ENCODE peak calls at places on chromosomes 2 and 18, in six cellular contexts. P, I, C, W, K and Q are unnamed samples.

GRCh38 chr2:144379891-144380311 is 140.0 kb downstream of the ZEB2 start:
- DNase-seq in P (no peak), I (no peak), C (no peak), W (peak), K (no peak), Q (no peak)

GRCh38 chr18:44729631-44730101 is 49.0 kb downstream of the SETBP1 start:
- DNase-seq in P (peak), I (no peak), C (no peak), W (no peak), K (no peak), Q (peak)

GRCh38 chr2:24203029-24203786 is 28.4 kb downstream of the FAM228A start:
- DNase-seq in P (no peak), I (no peak), C (no peak), W (no peak), K (no peak), Q (peak)

GRCh38 chr2:112582314-112582746 is 2.1 kb upstream of the CHCHD5 start:
- DNase-seq in P (peak), I (peak), C (no peak), W (no peak), K (no peak), Q (peak)

GRCh38 chr2:196066794-196067382 is 1.7 kb downstream of the DNAH7 start:
- DNase-seq in P (peak), I (peak), C (no peak), W (no peak), K (no peak), Q (no peak)

GRCh38 chr2:224208443-224208842 is 169.4 kb upstream of the SERPINE2 start:
- DNase-seq in P (no peak), I (no peak), C (no peak), W (no peak), K (no peak), Q (no peak)

GRCh38 chr2:160096414-160096813 is 34.0 kb upstream of the PLA2R1 start:
- DNase-seq in P (no peak), I (no peak), C (no peak), W (no peak), K (no peak), Q (no peak)

GRCh38 chr2:45889053-45889452 is 237.6 kb downstream of the PRKCE start:
- DNase-seq in P (peak), I (peak), C (no peak), W (peak), K (no peak), Q (no peak)

GRCh38 chr2:218216336-218216673 is 684 bp upstream of the ARPC2 start:
- DNase-seq in P (no peak), I (no peak), C (no peak), W (no peak), K (no peak), Q (no peak)

GRCh38 chr18:45266023-45266422 is 349.3 kb upstream of the SLC14A2 start:
- DNase-seq in P (no peak), I (no peak), C (no peak), W (no peak), K (no peak), Q (no peak)

GRCh38 chr2:117537030-117537429 is 277.5 kb upstream of the DDX18 start:
- DNase-seq in P (no peak), I (no peak), C (no peak), W (no peak), K (no peak), Q (no peak)

DNA sequence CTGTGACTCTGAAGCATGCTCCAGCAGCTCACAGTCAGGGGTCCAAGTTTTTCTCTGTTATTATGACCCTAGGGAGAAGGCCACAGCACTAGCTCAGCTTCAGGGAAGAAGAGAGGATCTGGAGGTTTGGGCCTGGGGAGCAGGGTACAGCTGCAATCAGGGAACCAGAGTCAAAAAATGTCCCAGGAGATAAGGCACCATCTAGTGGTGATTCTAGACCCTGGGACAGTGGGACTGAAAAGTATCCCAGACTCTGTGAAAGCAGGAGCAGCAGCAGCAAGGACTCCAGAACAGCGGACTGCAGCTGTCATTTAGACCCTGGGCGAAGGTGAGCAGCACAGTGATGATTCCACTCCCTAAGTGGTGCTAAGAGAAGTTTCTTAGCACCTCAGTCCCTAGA is 278.4 kb upstream of the DDX18 start:
- DNase-seq in P (no peak), I (peak), C (no peak), W (no peak), K (no peak), Q (no peak)
- TF ChIP-seq CTCF in P (no peak), I (no peak), C (no peak), W (peak), K (no peak), Q (no peak)

GRCh38 chr2:124482551-124482950 is 457.5 kb downstream of the CNTNAP5 start:
- DNase-seq in P (no peak), I (no peak), C (no peak), W (no peak), K (no peak), Q (no peak)
- H3K4me3 ChIP-seq in P (no peak), I (no peak), C (no peak), W (no peak), K (no peak), Q (no peak)

DNA sequence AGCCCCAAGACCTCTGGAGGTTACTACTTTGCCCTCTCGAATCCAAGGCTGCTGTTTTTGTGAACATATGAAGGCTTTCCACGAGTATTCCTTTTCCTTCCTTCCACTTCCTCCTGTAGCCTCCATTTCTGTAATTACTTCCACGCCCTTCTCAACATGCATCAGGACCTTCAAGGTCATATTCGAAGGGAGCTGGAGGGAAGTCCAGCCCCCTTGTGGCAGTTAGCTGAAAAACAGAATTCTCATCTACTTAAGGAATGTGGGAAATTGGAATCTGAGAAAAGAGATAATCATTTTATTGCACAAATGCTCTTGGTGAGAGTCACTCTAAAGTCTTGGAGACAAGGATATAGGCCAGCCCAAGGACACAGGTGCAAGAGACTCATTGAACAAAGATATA is 1000.2 kb downstream of the TDRD15 start:
- DNase-seq in P (peak), I (no peak), C (no peak), W (no peak), K (no peak), Q (no peak)
- TF ChIP-seq CTCF in P (no peak), I (no peak), C (no peak), W (no peak), K (no peak), Q (no peak)

GRCh38 chr18:24015897-24016631 is 1.5 kb downstream of the TTC39C start:
- DNase-seq in P (no peak), I (no peak), C (no peak), W (no peak), K (no peak), Q (no peak)
- H3K4me3 ChIP-seq in P (peak), I (peak), C (peak), W (peak), K (peak), Q (peak)

GRCh38 chr2:239402666-239403065 is 1.8 kb upstream of the HDAC4 start:
- DNase-seq in P (no peak), I (no peak), C (no peak), W (no peak), K (peak), Q (no peak)

GRCh38 chr2:239400907-239401449 is at the start of gene HDAC4:
- DNase-seq in P (peak), I (peak), C (peak), W (peak), K (peak), Q (peak)

GRCh38 chr2:239400000-239400831 is 604 bp downstream of the HDAC4 start:
- DNase-seq in P (peak), I (peak), C (no peak), W (no peak), K (peak), Q (no peak)

GRCh38 chr2:239399404-239399999 is 1.3 kb downstream of the HDAC4 start:
- DNase-seq in P (peak), I (peak), C (no peak), W (no peak), K (peak), Q (no peak)

DNA sequence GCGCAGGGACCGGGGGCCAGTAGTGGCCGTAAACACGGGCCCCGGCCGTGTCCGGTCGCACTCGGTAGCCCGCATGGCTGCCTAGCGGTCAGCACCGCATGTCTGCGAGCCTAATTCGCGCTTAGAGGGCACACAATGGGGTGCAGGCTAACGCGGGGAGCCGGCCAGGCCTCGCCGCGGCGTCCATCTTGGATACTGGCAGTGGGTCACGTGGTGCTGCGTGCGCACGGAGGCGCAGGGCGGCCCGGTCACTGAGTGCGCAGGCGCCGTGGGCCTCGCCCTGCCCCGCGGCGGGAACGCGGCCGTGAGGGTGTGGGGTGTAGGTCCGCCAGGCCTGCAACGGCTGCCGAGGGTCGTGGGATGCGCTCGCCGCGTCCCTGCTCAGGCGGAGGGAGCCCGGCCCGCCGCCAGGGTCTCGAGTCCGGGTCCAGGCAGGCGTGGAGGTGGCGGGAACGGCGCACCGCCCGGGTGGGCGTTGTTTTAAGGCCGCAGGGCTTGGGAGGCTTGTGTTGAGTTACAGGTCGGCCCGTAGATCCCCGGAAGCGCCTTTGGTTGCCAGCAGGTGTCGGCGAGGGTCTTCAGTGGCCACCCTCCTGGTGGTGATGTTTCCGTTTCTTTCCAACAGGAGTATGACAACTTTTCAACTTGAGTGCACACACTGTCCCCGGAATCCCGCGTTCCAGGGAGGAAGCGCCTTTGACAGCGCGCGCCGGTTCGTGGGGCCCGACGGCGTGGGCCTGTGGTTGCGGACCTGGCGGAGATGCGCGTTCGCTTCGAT is 819 bp upstream of the HDAC4 start:
- DNase-seq in P (peak), I (peak), C (peak), W (peak), K (peak), Q (peak)
- TF ChIP-seq CTCF in P (no peak), I (no peak), C (no peak), W (no peak), K (no peak), Q (no peak)

DNA sequence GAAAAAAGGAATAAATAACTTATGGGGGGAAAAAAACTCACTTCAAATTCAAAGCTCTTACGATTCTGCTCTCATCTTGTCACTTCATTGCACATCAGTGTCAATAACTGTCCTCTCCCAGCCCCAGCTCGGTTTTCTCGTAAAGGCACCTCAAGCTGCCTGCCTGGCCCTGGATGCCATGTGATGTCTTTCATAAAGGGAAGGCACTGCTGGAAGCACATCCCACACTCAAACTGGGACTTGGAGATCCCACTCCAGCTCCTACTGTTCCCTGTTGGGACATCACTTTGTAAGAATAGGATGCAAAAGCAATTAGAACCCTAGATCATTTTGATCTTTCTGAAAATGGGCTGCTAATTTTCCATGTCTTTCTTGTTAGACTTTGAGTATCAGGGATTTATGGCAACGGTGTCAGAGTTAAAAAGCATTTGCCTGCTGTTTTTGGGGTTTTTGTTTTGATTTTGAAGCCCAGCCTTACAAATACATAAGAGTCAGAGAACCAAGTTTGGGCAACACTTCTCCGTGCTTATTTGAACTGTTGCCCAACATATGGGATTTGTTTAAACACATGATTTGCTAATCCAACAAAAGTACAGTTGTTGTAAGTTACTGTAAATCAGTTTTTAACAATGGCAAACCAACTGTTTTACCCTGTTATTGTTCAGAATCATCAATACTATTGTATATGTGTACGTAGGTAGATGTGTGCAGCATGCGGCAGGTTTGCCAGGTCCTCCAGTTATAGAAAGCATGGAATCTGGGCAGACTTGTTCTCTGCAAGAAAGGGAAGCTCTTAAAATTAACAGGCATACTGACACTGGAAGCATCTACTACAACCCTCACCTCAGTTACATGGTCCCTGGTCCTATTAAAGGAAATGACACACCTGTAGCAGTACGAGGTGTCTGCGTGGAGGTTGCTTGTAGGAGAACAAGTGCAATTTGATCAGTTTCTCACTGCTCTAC is 20.6 kb downstream of the SERTAD2 start:
- DNase-seq in P (peak), I (no peak), C (no peak), W (no peak), K (no peak), Q (no peak)
- H3K4me3 ChIP-seq in P (no peak), I (no peak), C (no peak), W (no peak), K (no peak), Q (no peak)

GRCh38 chr2:226791056-226791486 is 8.5 kb downstream of the IRS1 start:
- DNase-seq in P (peak), I (peak), C (no peak), W (peak), K (no peak), Q (no peak)

GRCh38 chr2:226790436-226790835 is 9.2 kb downstream of the IRS1 start:
- DNase-seq in P (no peak), I (no peak), C (no peak), W (no peak), K (no peak), Q (no peak)

GRCh38 chr2:226790006-226790405 is 9.6 kb downstream of the IRS1 start:
- DNase-seq in P (peak), I (no peak), C (no peak), W (no peak), K (no peak), Q (no peak)

GRCh38 chr2:226792155-226792871 is 7.3 kb downstream of the IRS1 start:
- DNase-seq in P (peak), I (no peak), C (no peak), W (no peak), K (no peak), Q (no peak)

GRCh38 chr2:226791487-226792081 is 8.0 kb downstream of the IRS1 start:
- DNase-seq in P (peak), I (peak), C (peak), W (peak), K (peak), Q (no peak)
- TF ChIP-seq CTCF in P (no peak), I (peak), C (no peak), W (peak), K (peak), Q (peak)

DNA sequence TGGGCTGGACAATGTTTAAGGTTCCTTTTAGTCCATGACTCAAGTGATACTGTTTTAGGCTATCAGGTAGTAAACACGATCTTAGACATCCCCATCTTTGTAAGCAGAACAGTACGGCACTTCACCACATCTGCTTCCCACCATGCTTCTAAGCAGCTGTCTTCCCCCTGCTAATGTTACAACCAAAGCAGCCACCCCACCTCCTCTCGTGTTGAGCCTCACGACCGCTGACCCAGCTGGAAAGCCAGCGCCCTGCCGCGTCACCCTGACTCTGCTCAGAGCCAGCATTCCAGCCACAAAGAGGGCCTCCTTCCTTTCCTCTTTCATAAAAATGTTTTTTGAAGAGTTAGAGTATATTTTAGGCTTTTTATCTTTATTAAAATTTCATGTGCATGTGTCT is 9.4 kb downstream of the MTERF4 start:
- DNase-seq in P (no peak), I (no peak), C (no peak), W (no peak), K (no peak), Q (no peak)
- H3K4me3 ChIP-seq in P (no peak), I (no peak), C (no peak), W (no peak), K (no peak), Q (no peak)